ENCODE peak calls at places on chromosome 9, in four cellular contexts. U is neural crest cell, X is SK-N-SH, Z is Calu3. Y is an unnamed sample.

GRCh38 chr9:122332083-122332482 is 38.7 kb upstream of the PTGS1 start:
- DNase-seq in U (no peak), X (peak; percentile 56), Z (no peak), Y (no peak)

GRCh38 chr9:69476016-69476415 is 151.0 kb downstream of the ENTREP1 start:
- DNase-seq in U (no peak), X (no peak), Z (no peak), Y (no peak)

GRCh38 chr9:79023134-79023577 is 548.6 kb upstream of the TLE4 start:
- DNase-seq in U (no peak), X (no peak), Z (no peak), Y (no peak)

GRCh38 chr9:71036501-71036900 is 84.9 kb downstream of the TRPM3 start:
- DNase-seq in U (no peak), X (no peak), Z (peak; percentile 2), Y (no peak)

GRCh38 chr9:4339357-4339756 is 39.5 kb upstream of the GLIS3 start:
- DNase-seq in U (peak; percentile 62), X (peak; percentile 64), Z (peak; percentile 75), Y (no peak)

GRCh38 chr9:126298319-126298801 is 28.3 kb upstream of the MVB12B start:
- DNase-seq in U (no peak), X (no peak), Z (no peak), Y (no peak)

GRCh38 chr9:125683486-125683885 is 23.5 kb downstream of the MAPKAP1 start:
- DNase-seq in U (no peak), X (no peak), Z (no peak), Y (no peak)

GRCh38 chr9:96418920-96419690 is 935 bp upstream of the ZNF367 start:
- DNase-seq in U (peak; percentile 57), X (peak; percentile 83), Z (peak; percentile 70), Y (peak; percentile 93)

GRCh38 chr9:129343697-129344375 is 165.8 kb upstream of the IER5L start:
- DNase-seq in U (no peak), X (no peak), Z (peak; percentile 85), Y (no peak)

GRCh38 chr9:18238254-18238653 is 235.7 kb upstream of the ADAMTSL1 start:
- DNase-seq in U (no peak), X (no peak), Z (peak; percentile 57), Y (no peak)

GRCh38 chr9:115944166-115944948 is 209.2 kb upstream of the PAPPA start:
- DNase-seq in U (no peak), X (no peak), Z (no peak), Y (no peak)

GRCh38 chr9:16883586-16883985 is 13.1 kb upstream of the BNC2 start:
- DNase-seq in U (no peak), X (no peak), Z (no peak), Y (no peak)

GRCh38 chr9:35603506-35603985 is 1.5 kb upstream of the TESK1 start:
- DNase-seq in U (no peak), X (peak; percentile 43), Z (no peak), Y (peak; percentile 50)

GRCh38 chr9:126459546-126459945 is 132.9 kb downstream of the MVB12B start:
- DNase-seq in U (no peak), X (no peak), Z (no peak), Y (no peak)

GRCh38 chr9:21810388-21810787 is 8.0 kb downstream of the MTAP start:
- DNase-seq in U (no peak), X (no peak), Z (no peak), Y (no peak)

GRCh38 chr9:135857371-135857786 is 50.0 kb downstream of the CAMSAP1 start:
- DNase-seq in U (no peak), X (no peak), Z (no peak), Y (no peak)

GRCh38 chr9:31210982-31211570 is 1173.4 kb upstream of the ACO1 start:
- DNase-seq in U (no peak), X (no peak), Z (no peak), Y (peak; percentile 60)

GRCh38 chr9:134830926-134831720 is 49.5 kb upstream of the FCN2 start:
- DNase-seq in U (no peak), X (no peak), Z (no peak), Y (no peak)
- TF ChIP-seq CTCF in U (no peak), X (no peak), Z (no peak), Y (no peak)

GRCh38 chr9:15513335-15513734 is 2.6 kb upstream of the PSIP1 start:
- DNase-seq in U (no peak), X (peak; percentile 31), Z (peak; percentile 20), Y (no peak)
- TF ChIP-seq CTCF in U (no peak), X (no peak), Z (no peak), Y (peak; percentile 44)

GRCh38 chr9:110875275-110875674 is 163.0 kb downstream of the LPAR1 start:
- DNase-seq in U (no peak), X (no peak), Z (no peak), Y (no peak)
- TF ChIP-seq CTCF in U (no peak), X (no peak), Z (no peak), Y (no peak)

GRCh38 chr9:97853844-97854695 is 1.0 kb downstream of the FOXE1 start:
- DNase-seq in U (no peak), X (peak; percentile 78), Z (peak; percentile 52), Y (no peak)
- TF ChIP-seq CTCF in U (peak; percentile 58), X (peak; percentile 44), Z (peak; percentile 73), Y (peak; percentile 57)

DNA sequence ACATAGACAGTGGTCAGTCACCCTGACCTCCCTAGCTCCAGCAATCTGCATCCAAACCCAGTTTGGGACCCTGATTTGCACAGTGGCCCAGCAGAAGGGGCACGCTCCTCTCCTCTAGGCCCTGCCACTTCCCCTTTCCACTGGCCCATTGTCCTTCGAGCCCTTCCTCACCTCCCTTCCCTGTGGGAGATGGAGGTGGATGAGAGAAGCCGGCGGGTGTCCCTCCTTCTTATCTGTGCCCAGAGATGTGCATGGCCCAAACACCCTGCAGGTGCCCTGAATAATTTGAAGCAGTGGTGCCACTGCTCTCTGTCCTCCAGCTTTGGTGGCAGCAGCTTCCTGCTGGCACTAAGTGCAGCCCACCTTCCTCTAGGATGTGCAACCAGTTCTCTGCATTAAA is 140.0 kb downstream of the BARX1 start:
- DNase-seq in U (no peak), X (peak; percentile 2), Z (no peak), Y (no peak)
- TF ChIP-seq CTCF in U (no peak), X (no peak), Z (no peak), Y (no peak)

GRCh38 chr9:137138058-137138697 is 776 bp upstream of the GRIN1 start:
- DNase-seq in U (no peak), X (peak; percentile 96), Z (no peak), Y (peak; percentile 75)
- TF ChIP-seq CTCF in U (no peak), X (no peak), Z (no peak), Y (no peak)

DNA sequence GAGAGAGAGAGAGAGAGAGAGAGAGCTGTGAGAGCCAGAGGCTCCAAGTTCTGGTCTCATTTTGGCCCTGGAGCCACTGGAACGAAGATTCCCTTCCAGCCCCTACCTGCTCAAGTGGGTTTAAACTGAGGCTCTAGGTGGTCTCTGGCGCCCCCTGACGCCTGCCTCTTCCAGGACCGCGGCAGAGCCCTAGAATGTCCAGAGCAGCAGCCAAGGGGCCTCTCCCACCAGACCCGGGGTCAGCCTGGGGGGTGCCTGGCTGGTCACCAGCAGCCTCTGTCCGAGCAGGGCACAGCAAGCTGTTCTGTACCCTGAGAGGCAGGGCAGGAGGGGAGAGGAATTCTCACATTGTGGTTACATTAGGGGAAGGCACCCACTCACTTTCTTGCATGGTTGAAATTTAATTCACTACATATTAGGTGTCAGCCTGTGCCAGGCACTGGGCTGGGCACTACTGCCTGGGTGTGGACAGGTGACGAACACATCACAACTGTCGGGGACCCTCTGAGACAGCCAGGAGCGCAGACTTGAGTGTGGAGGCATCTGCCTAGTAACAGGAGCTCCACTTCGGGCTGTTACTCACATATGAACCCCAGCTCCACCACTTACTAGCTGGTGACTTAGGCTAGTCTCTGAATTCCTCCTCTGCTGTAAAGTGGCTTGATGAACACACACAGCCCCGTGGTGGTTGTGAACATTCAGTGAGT is 44.5 kb downstream of the AMBP start:
- DNase-seq in U (peak; percentile 53), X (peak; percentile 83), Z (peak; percentile 20), Y (no peak)
- TF ChIP-seq CTCF in U (peak; percentile 63), X (peak; percentile 59), Z (no peak), Y (peak; percentile 78)

Y was measured in chondrocyte.